ENCODE peak calls at places on chromosomes 16 and 17, in five cellular contexts. A, C, L, D and Z are unnamed samples. For H3K27me3, the result is how much of the 10 kb centered on the place peaks cover.

GRCh38 chr17:49530118-49530517 is 35.0 kb downstream of the NGFR start:
- DNase-seq in A (no peak), C (no peak), L (no peak), D (no peak), Z (no peak)

GRCh38 chr16:7140899-7141298 is 191.7 kb upstream of the RBFOX1 start:
- DNase-seq in A (peak), C (no peak), L (no peak), D (no peak), Z (peak)

GRCh38 chr17:62109378-62109902 is 44.4 kb upstream of the MED13 start:
- DNase-seq in A (peak), C (peak), L (peak), D (no peak), Z (peak)

GRCh38 chr17:64780096-64781012 is 118.2 kb upstream of the SMURF2 start:
- DNase-seq in A (no peak), C (peak), L (peak), D (no peak), Z (no peak)

GRCh38 chr16:88651276-88651988 is 579 bp upstream of the CYBA start:
- DNase-seq in A (peak), C (peak), L (peak), D (no peak), Z (peak)

GRCh38 chr16:14286381-14287230 is 215.5 kb downstream of the MRTFB start:
- DNase-seq in A (no peak), C (peak), L (peak), D (no peak), Z (no peak)

GRCh38 chr16:89090182-89090630 is 3.4 kb upstream of the ACSF3 start:
- DNase-seq in A (no peak), C (no peak), L (no peak), D (no peak), Z (no peak)

GRCh38 chr17:77129568-77130301 is 11.0 kb upstream of the SEC14L1 start:
- DNase-seq in A (no peak), C (no peak), L (no peak), D (no peak), Z (no peak)

GRCh38 chr17:77444653-77445029 is 303.9 kb downstream of the SEC14L1 start:
- DNase-seq in A (no peak), C (no peak), L (peak), D (no peak), Z (no peak)

GRCh38 chr16:3836641-3837040 is 43.9 kb downstream of the CREBBP start:
- DNase-seq in A (no peak), C (no peak), L (no peak), D (no peak), Z (no peak)

GRCh38 chr16:57224651-57225335 is 20.3 kb upstream of the ARL2BP start:
- DNase-seq in A (no peak), C (no peak), L (no peak), D (no peak), Z (no peak)

GRCh38 chr16:57815987-57816745 is 13.9 kb upstream of the KIFC3 start:
- DNase-seq in A (no peak), C (peak), L (peak), D (peak), Z (peak)

GRCh38 chr17:18262111-18262510 is 1.6 kb downstream of the MIEF2 start:
- DNase-seq in A (no peak), C (no peak), L (no peak), D (no peak), Z (no peak)

GRCh38 chr17:70242781-70243437 is 73.6 kb downstream of the KCNJ2 start:
- DNase-seq in A (no peak), C (no peak), L (no peak), D (no peak), Z (no peak)

GRCh38 chr16:90084215-90084614 is 7.1 kb upstream of the PRDM7 start:
- DNase-seq in A (no peak), C (no peak), L (no peak), D (no peak), Z (no peak)

GRCh38 chr17:18928726-18929125 is 23.2 kb upstream of the SLC5A10 start:
- DNase-seq in A (no peak), C (no peak), L (no peak), D (no peak), Z (no peak)

GRCh38 chr16:38941-39892 is 14.2 kb downstream of the POLR3K start:
- DNase-seq in A (no peak), C (no peak), L (peak), D (no peak), Z (no peak)

GRCh38 chr16:674968-675883 is at the start of gene RHBDL1:
- DNase-seq in A (no peak), C (no peak), L (no peak), D (no peak), Z (no peak)

GRCh38 chr17:55458977-55459376 is 37.3 kb upstream of the MMD start:
- DNase-seq in A (no peak), C (no peak), L (no peak), D (no peak), Z (peak)

GRCh38 chr17:673200-673681 is 41.4 kb downstream of the VPS53 start:
- DNase-seq in A (no peak), C (peak), L (no peak), D (no peak), Z (no peak)

GRCh38 chr17:42526031-42526444 is 10.0 kb upstream of the NAGLU start:
- DNase-seq in A (no peak), C (no peak), L (peak), D (no peak), Z (no peak)

GRCh38 chr17:50289268-50289667 is 15.0 kb downstream of the TMEM92 start:
- DNase-seq in A (no peak), C (no peak), L (no peak), D (no peak), Z (no peak)

GRCh38 chr17:75397217-75397616 is 8.3 kb downstream of the GRB2 start:
- DNase-seq in A (no peak), C (no peak), L (no peak), D (no peak), Z (no peak)

GRCh38 chr17:43309505-43310329 is 75.9 kb upstream of the RNU2-1 start:
- DNase-seq in A (no peak), C (no peak), L (peak), D (peak), Z (no peak)

GRCh38 chr16:58026705-58027340 is 1.3 kb downstream of the MMP15 start:
- DNase-seq in A (no peak), C (peak), L (peak), D (no peak), Z (no peak)

GRCh38 chr16:22008215-22009142 is 568 bp downstream of the MOSMO start:
- DNase-seq in A (no peak), C (peak), L (peak), D (no peak), Z (no peak)

GRCh38 chr16:55498101-55498500 is 10.8 kb upstream of the LPCAT2 start:
- DNase-seq in A (no peak), C (no peak), L (peak), D (peak), Z (no peak)

GRCh38 chr16:82181456-82182185 is 11.6 kb upstream of the MPHOSPH6 start:
- DNase-seq in A (no peak), C (no peak), L (no peak), D (no peak), Z (no peak)

GRCh38 chr17:31392856-31393748 is 1.6 kb downstream of the RAB11FIP4 start:
- DNase-seq in A (no peak), C (peak), L (no peak), D (peak), Z (no peak)

GRCh38 chr16:27444470-27444869 is 42.5 kb downstream of the IL21R start:
- DNase-seq in A (no peak), C (peak), L (no peak), D (no peak), Z (no peak)

GRCh38 chr16:53504161-53504663 is 1.2 kb upstream of the AKTIP start:
- DNase-seq in A (no peak), C (peak), L (peak), D (peak), Z (no peak)
- TF ChIP-seq CTCF in A (no peak), C (no peak), L (no peak), D (no peak), Z (no peak)

DNA sequence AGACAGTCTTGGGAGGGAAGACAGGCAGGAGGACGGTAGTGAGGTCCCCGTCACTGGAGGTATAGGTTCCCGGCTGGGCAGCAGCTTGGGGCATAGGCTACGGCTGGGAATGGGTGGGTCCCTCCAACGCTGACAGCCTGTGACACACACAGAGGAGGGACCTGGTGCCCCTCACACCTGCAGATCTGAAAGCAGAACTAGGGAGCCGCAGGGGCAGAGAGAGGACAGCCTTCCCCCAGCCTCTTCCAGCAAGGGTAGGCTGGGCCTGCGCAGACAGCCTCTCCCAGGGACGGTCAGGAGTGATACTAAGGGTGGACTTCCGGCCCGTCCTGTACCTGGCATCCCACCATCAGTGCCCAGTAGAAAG is 2.0 kb downstream of the P2RX1 start:
- DNase-seq in A (no peak), C (no peak), L (peak), D (no peak), Z (no peak)
- H3K4me3 ChIP-seq in A (no peak), C (peak), L (no peak), D (no peak), Z (no peak)

DNA sequence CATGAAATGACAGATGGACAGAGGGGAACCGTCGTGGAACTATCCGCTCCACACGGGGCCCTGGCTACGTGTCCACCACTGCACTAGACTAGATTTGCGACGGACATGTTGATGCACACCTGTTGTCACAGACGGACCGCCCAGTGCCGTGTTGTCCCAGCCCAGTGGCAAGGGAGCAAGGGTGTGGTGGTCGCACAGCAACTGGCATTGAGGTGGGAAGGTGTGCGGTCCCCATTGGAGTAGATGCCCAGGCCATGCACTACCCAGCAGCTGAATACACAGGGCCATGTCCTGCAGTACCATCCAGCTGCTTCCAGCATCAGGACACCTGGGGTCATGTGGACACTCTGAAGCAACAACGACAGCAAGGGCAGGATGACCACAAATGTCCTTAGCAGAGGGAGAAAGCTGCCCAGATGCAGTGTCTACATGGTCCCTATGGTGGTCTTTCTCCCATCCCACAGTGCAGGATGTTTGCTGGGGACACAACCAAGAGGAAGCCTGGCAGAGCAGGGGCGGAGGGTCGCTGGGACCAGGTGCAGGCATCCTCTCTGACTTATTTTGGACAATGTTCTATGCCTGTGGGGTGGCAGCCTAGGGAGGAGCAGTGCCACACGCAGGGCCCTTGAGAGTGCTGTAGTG is 8.8 kb downstream of the FOXF1 start:
- DNase-seq in A (no peak), C (no peak), L (no peak), D (no peak), Z (no peak)
- H3K27me3 ChIP-seq in A (under half), C (half or more), L (under half), D (under half), Z (half or more)

GRCh38 chr16:23673971-23674614 is 4.6 kb upstream of the PLK1 start:
- DNase-seq in A (no peak), C (no peak), L (no peak), D (no peak), Z (no peak)

GRCh38 chr16:23666919-23667659 is 11.6 kb upstream of the PLK1 start:
- DNase-seq in A (no peak), C (no peak), L (no peak), D (no peak), Z (no peak)

GRCh38 chr16:23668873-23669272 is 9.8 kb upstream of the PLK1 start:
- DNase-seq in A (no peak), C (no peak), L (no peak), D (no peak), Z (no peak)

GRCh38 chr16:23668225-23668624 is 10.5 kb upstream of the PLK1 start:
- DNase-seq in A (no peak), C (no peak), L (no peak), D (no peak), Z (no peak)

GRCh38 chr16:23670137-23670776 is 8.4 kb upstream of the PLK1 start:
- DNase-seq in A (no peak), C (no peak), L (no peak), D (no peak), Z (peak)
- TF ChIP-seq CTCF in A (no peak), C (no peak), L (no peak), D (no peak), Z (no peak)

DNA sequence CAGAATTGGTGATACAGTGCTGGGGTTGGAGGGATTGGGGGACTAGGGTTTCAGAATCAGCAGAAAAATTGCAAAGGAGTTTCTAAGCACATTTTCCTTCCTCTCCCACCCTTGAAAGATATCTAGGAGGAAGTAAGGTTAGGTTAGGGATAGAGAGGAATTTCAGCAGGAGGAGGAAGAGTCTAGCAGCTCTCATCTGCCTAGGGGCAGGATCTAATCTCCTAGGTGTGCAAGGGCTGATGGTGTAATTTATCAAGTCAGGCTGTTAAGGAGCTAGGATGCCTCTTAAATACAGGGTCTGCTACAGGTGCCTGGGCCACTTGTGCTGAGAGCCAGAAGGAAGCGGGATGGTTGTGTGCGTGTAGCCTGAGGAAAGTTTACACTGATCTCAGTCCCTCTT is 1.8 kb upstream of the HNF1B start:
- DNase-seq in A (no peak), C (no peak), L (no peak), D (no peak), Z (no peak)
- H3K4me3 ChIP-seq in A (no peak), C (peak), L (peak), D (no peak), Z (peak)

DNA sequence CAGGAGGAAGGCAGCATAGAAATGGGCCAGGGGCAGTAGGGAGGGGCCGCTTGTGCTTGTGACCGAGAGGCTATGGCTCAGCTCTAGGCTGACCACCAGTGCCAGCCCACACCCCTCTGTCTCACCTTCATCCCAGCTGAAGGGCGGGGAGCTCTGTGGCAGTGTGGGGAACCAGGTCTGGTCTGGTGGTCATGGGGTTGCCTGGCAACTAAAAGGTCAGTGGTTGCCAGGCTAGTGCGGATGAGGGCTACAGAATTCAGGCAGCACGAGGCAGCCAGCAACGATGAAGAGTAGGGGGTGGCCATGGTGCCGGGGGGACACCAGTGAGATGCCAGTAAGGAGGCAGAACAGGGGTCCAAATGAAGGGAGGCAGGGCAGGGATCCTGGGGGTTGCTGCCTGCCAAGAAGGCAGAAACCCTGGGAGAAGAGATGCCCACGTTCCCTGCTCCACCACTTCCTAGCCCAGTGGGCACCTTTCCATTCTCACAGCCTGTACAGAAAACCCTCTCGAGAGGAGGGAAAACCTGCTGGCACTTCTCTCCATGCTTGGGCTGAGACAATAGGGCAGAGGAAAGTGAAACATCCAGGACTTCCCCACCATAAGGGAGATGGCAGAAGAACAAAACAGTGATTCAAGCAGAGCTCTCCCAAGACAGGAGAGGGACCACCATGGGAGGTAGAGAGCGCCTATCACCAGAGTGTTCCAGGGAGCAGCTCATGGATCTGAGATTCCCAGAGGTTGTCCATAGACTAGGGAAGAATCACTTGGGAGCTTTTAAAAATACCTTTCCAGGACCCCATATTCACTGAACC is 39.7 kb downstream of the SRCIN1 start:
- DNase-seq in A (no peak), C (no peak), L (no peak), D (no peak), Z (no peak)
- H3K27me3 ChIP-seq in A (under half), C (half or more), L (under half), D (under half), Z (half or more)

GRCh38 chr17:34443832-34444469 is 80.9 kb upstream of the CCL1 start:
- DNase-seq in A (no peak), C (no peak), L (no peak), D (no peak), Z (no peak)
- TF ChIP-seq CTCF in A (peak), C (no peak), L (no peak), D (no peak), Z (no peak)

DNA sequence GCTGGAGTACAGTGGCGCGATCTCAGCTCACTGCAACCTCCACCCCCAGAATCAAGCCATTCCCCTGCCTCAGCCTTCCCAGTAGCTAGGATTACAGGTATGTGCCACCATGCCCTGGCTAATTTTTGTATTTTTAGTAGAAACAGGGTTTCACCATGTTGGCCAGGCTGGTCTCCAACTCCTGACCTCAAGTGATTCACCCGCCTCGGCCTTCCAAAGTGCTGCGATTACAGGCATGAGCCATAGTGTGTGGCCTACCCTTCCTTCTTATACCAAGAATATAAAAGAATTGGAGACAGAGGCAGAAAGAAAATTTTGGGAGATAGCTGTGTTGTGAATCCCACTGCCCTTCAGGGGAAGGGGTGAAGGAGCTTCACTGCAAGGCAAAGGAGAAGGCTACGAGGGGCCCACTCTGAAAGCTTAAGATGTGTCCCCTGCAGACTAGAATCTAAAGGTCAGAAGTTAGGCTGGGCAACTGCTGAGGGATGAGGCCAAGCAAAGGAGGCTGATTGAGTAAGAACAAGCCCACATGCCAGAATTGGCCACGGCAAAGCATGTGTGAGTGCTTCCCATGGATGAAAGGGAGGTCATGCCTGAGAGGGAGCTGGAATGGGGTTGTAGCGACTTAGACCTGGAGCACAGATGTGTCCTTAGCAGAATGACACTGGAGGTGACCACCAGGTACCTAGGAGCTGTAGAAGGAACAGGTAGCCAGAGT is 8.4 kb upstream of the CRYBA1 start:
- DNase-seq in A (no peak), C (no peak), L (no peak), D (no peak), Z (no peak)
- H3K4me3 ChIP-seq in A (no peak), C (no peak), L (no peak), D (no peak), Z (no peak)

GRCh38 chr16:84868829-84869457 is 49.2 kb downstream of the CRISPLD2 start:
- DNase-seq in A (no peak), C (no peak), L (no peak), D (no peak), Z (no peak)

GRCh38 chr16:84864266-84864955 is 44.6 kb downstream of the CRISPLD2 start:
- DNase-seq in A (no peak), C (no peak), L (no peak), D (no peak), Z (no peak)

GRCh38 chr16:84869464-84869863 is 49.7 kb downstream of the CRISPLD2 start:
- DNase-seq in A (no peak), C (no peak), L (no peak), D (no peak), Z (no peak)

GRCh38 chr16:84868328-84868727 is 48.5 kb downstream of the CRISPLD2 start:
- DNase-seq in A (no peak), C (no peak), L (no peak), D (no peak), Z (no peak)

GRCh38 chr16:84867696-84868095 is 47.9 kb downstream of the CRISPLD2 start:
- DNase-seq in A (no peak), C (no peak), L (no peak), D (no peak), Z (no peak)
- H3K27me3 ChIP-seq in A (under half), C (under half), L (under half), D (under half), Z (under half)